ENCODE peak calls at places on chromosomes 6 and 20, in six cellular contexts. G, N, V, X, M and S are unnamed samples.

GRCh38 chr6:153237670-153238069 is 106.6 kb upstream of the RGS17 start:
- DNase-seq in G (no peak), X (no peak), M (no peak), V (no peak), N (no peak), S (no peak)

GRCh38 chr6:44662461-44663121 is 275.1 kb downstream of the CDC5L start:
- DNase-seq in X (no peak), V (no peak), M (no peak), N (peak), G (no peak), S (no peak)

GRCh38 chr20:48371211-48371610 is 456.6 kb downstream of the PREX1 start:
- DNase-seq in X (no peak), N (no peak), G (no peak), M (no peak), V (no peak), S (no peak)

GRCh38 chr6:116450769-116451740 is 10.1 kb upstream of the CALHM6 start:
- DNase-seq in G (no peak), X (no peak), V (peak), M (no peak), N (no peak), S (no peak)

GRCh38 chr6:31544676-31545075 is 1.7 kb downstream of the ATP6V1G2 start:
- DNase-seq in M (no peak), V (no peak), G (no peak), N (no peak), X (no peak), S (no peak)

GRCh38 chr6:14713008-14713452 is 532.8 kb upstream of the JARID2 start:
- DNase-seq in X (no peak), M (no peak), N (no peak), G (no peak), V (no peak), S (no peak)

GRCh38 chr20:461254-462198 is 807 bp downstream of the TBC1D20 start:
- DNase-seq in N (peak), X (peak), M (peak), V (peak), G (peak), S (peak)

GRCh38 chr20:46151936-46152335 is 33.8 kb downstream of the CD40 start:
- DNase-seq in M (no peak), V (no peak), X (peak), G (no peak), N (peak), S (no peak)

GRCh38 chr6:130893277-130893676 is 66.1 kb downstream of the SMLR1 start:
- DNase-seq in X (no peak), G (no peak), N (no peak), M (no peak), V (no peak), S (no peak)

GRCh38 chr20:10178727-10179313 is 39.8 kb upstream of the SNAP25 start:
- DNase-seq in X (no peak), V (no peak), M (no peak), G (no peak), N (no peak), S (no peak)

GRCh38 chr20:45346851-45347250 is 1.4 kb downstream of the SDC4 start:
- DNase-seq in G (no peak), X (no peak), M (no peak), N (no peak), V (no peak), S (no peak)

GRCh38 chr20:63700199-63701050 is 4.0 kb downstream of the TNFRSF6B start:
- DNase-seq in N (peak), M (no peak), V (no peak), G (no peak), X (no peak), S (no peak)

GRCh38 chr6:1872649-1873131 is 263.0 kb downstream of the FOXC1 start:
- DNase-seq in M (peak), N (peak), V (no peak), G (no peak), X (no peak), S (no peak)

GRCh38 chr6:21587182-21587924 is 6.2 kb upstream of the SOX4 start:
- DNase-seq in M (peak), N (peak), G (peak), V (peak), X (peak), S (peak)

GRCh38 chr6:133809406-133809805 is 79.5 kb upstream of the TCF21 start:
- DNase-seq in G (no peak), X (no peak), N (no peak), M (no peak), V (no peak), S (no peak)

GRCh38 chr6:65900928-65901327 is 193.9 kb upstream of the EYS start:
- DNase-seq in V (no peak), X (no peak), N (no peak), G (no peak), M (no peak), S (no peak)

GRCh38 chr6:17768388-17768787 is 61.7 kb upstream of the NUP153 start:
- DNase-seq in X (no peak), V (no peak), M (no peak), N (no peak), G (no peak), S (no peak)

GRCh38 chr6:160103825-160104100 is 17.9 kb upstream of the SLC22A1 start:
- DNase-seq in M (no peak), X (no peak), N (no peak), G (no peak), V (no peak), S (no peak)

GRCh38 chr6:146851837-146852236 is 253.1 kb downstream of the ADGB start:
- DNase-seq in G (peak), M (no peak), N (no peak), X (peak), V (no peak), S (no peak)

GRCh38 chr6:3410385-3411360 is 46.2 kb downstream of the SLC22A23 start:
- DNase-seq in X (peak), M (peak), G (peak), N (peak), V (peak), S (peak)